ENCODE peak calls at places on chromosomes 12 and 14, in eight cellular contexts. W is amniotic stem cell; Q is NCI-H1417; Z is effector CD8-positive, alpha-beta T cell; J is CD4-positive, alpha-beta memory T cell; C is anterior cingulate cortex; P is upper lobe of right lung; B is dorsolateral prefrontal cortex. F is an unnamed sample.

GRCh38 chr12:39103552-39104165 is 198.3 kb upstream of the CPNE8 start:
- DNase-seq in P (no peak), J (peak; percentile 36), B (no peak), C (peak; percentile 7), Z (no peak), Q (peak; percentile 30), W (no peak), F (peak; percentile 57)

GRCh38 chr14:100827140-100827517 is 1.2 kb downstream of the MEG3 start:
- DNase-seq in C (no peak), B (no peak), W (no peak), Z (no peak), Q (no peak), P (no peak), J (no peak), F (no peak)

GRCh38 chr14:64493455-64493854 is 10.2 kb downstream of the ZBTB25 start:
- DNase-seq in Z (no peak), Q (no peak), J (no peak), C (no peak), P (no peak), W (no peak), B (no peak), F (no peak)

GRCh38 chr14:75041613-75042012 is 9.7 kb downstream of the MLH3 start:
- DNase-seq in B (no peak), C (no peak), P (no peak), Q (no peak), J (no peak), Z (no peak), W (no peak), F (no peak)

GRCh38 chr12:128660532-128661215 is 163.1 kb downstream of the SLC15A4 start:
- DNase-seq in J (no peak), W (no peak), Z (no peak), B (no peak), Q (no peak), P (no peak), C (no peak), F (no peak)

GRCh38 chr14:59582161-59582560 is 5.5 kb upstream of the CCDC175 start:
- DNase-seq in J (no peak), Z (no peak), C (no peak), P (no peak), W (no peak), B (no peak), Q (no peak), F (no peak)

GRCh38 chr12:103816663-103817062 is 24.4 kb downstream of the NT5DC3 start:
- DNase-seq in C (no peak), P (no peak), B (no peak), J (no peak), Z (no peak), Q (no peak), W (no peak), F (no peak)

GRCh38 chr12:53676715-53677611 is 1.1 kb upstream of the ATP5MC2 start:
- DNase-seq in P (peak; percentile 73), Q (peak; percentile 87), W (no peak), Z (no peak), B (peak; percentile 44), C (peak; percentile 52), J (peak; percentile 20), F (no peak)

GRCh38 chr12:116718578-116719454 is 19.1 kb downstream of the SPRING1 start:
- DNase-seq in C (no peak), Q (peak; percentile 68), W (no peak), J (no peak), Z (no peak), P (no peak), B (no peak), F (peak; percentile 60)

GRCh38 chr12:2083008-2083407 is 30.2 kb downstream of the CACNA1C start:
- DNase-seq in P (no peak), J (no peak), W (no peak), C (no peak), Q (no peak), Z (no peak), B (no peak), F (peak; percentile 76)

GRCh38 chr12:63897931-63898330 is 53.4 kb downstream of the SRGAP1 start:
- DNase-seq in Z (no peak), Q (no peak), J (no peak), C (no peak), P (no peak), B (no peak), W (no peak), F (no peak)

GRCh38 chr12:66168410-66168809 is 1.4 kb downstream of the TMBIM4 start:
- DNase-seq in C (no peak), B (no peak), Q (no peak), Z (no peak), W (no peak), P (no peak), J (no peak), F (no peak)

GRCh38 chr12:109760930-109761630 is 47.5 kb downstream of the FAM222A start:
- DNase-seq in W (no peak), Q (no peak), Z (no peak), B (no peak), C (no peak), J (no peak), P (peak; percentile 56), F (no peak)

GRCh38 chr12:4562034-4562657 is at the start of gene DYRK4:
- DNase-seq in W (no peak), Q (peak; percentile 26), J (no peak), C (peak; percentile 46), B (peak; percentile 56), Z (no peak), P (peak; percentile 89), F (no peak)

GRCh38 chr12:4089147-4089606 is 184.4 kb upstream of the CCND2 start:
- DNase-seq in J (no peak), Z (no peak), Q (no peak), C (no peak), B (no peak), W (no peak), P (no peak), F (no peak)

GRCh38 chr12:101018540-101018939 is 191.5 kb downstream of the SLC5A8 start:
- DNase-seq in J (no peak), C (no peak), P (no peak), Q (no peak), Z (no peak), B (no peak), W (peak; percentile 42), F (no peak)

GRCh38 chr12:53058674-53059433 is 9.0 kb downstream of the TNS2 start:
- DNase-seq in C (no peak), J (no peak), B (peak; percentile 24), Z (no peak), W (no peak), Q (no peak), P (peak; percentile 66), F (no peak)